ENCODE peak calls at places on chromosomes 13 and 19, in nine cellular contexts. Q, K, N, U, M, J, Z, G and A are unnamed samples. For H3K9me3, the result is how much of the 10 kb centered on the place peaks cover.

GRCh38 chr13:94640676-94641075 is 39.0 kb downstream of the GPR180 start:
- DNase-seq in Q (no peak), K (no peak), N (no peak), U (no peak), M (no peak), J (no peak), Z (no peak), G (peak), A (no peak)

GRCh38 chr13:50085063-50085462 is 69.8 kb downstream of the KCNRG start:
- DNase-seq in Q (no peak), K (no peak), N (no peak), U (no peak), M (peak), J (no peak), Z (no peak), G (peak), A (no peak)

GRCh38 chr19:6424190-6424938 is at the start of gene KHSRP:
- DNase-seq in Q (no peak), K (peak), N (peak), U (no peak), M (no peak), J (no peak), Z (peak), G (peak), A (no peak)

GRCh38 chr13:44147648-44148047 is 226.0 kb upstream of the SERP2 start:
- DNase-seq in Q (no peak), K (no peak), N (no peak), U (no peak), M (no peak), J (no peak), Z (no peak), G (no peak), A (no peak)

GRCh38 chr19:48713041-48713863 is 6.3 kb downstream of the MAMSTR start:
- DNase-seq in Q (no peak), K (no peak), N (no peak), U (no peak), M (no peak), J (no peak), Z (no peak), G (peak), A (no peak)

GRCh38 chr19:43759515-43759914 is 4.8 kb upstream of the SMG9 start:
- DNase-seq in Q (no peak), K (no peak), N (no peak), U (no peak), M (no peak), J (no peak), Z (no peak), G (peak), A (no peak)

GRCh38 chr13:41562083-41562482 is 104.7 kb downstream of the RGCC start:
- DNase-seq in Q (no peak), K (no peak), N (no peak), U (no peak), M (no peak), J (no peak), Z (peak), G (peak), A (no peak)

GRCh38 chr13:50282016-50282415 is 266.8 kb downstream of the KCNRG start:
- DNase-seq in Q (no peak), K (no peak), N (no peak), U (no peak), M (no peak), J (no peak), Z (no peak), G (no peak), A (no peak)

GRCh38 chr19:610071-610800 is 20.6 kb downstream of the HCN2 start:
- DNase-seq in Q (no peak), K (no peak), N (no peak), U (peak), M (peak), J (no peak), Z (no peak), G (no peak), A (no peak)

GRCh38 chr13:20709782-20710181 is 6.3 kb downstream of the IL17D start:
- DNase-seq in Q (no peak), K (no peak), N (no peak), U (no peak), M (no peak), J (no peak), Z (no peak), G (no peak), A (no peak)

GRCh38 chr13:109297628-109298027 is 488.8 kb downstream of the IRS2 start:
- DNase-seq in Q (no peak), K (no peak), N (no peak), U (no peak), M (no peak), J (no peak), Z (no peak), G (peak), A (no peak)

GRCh38 chr13:98025480-98026025 is 72.1 kb downstream of the IPO5 start:
- DNase-seq in Q (no peak), K (no peak), N (no peak), U (no peak), M (no peak), J (no peak), Z (no peak), G (no peak), A (no peak)

GRCh38 chr19:3479819-3480215 is 508 bp downstream of the SMIM24 start:
- DNase-seq in Q (no peak), K (peak), N (no peak), U (peak), M (peak), J (no peak), Z (no peak), G (no peak), A (no peak)

GRCh38 chr19:47447470-47448359 is 24.0 kb downstream of the SLC8A2 start:
- DNase-seq in Q (no peak), K (peak), N (peak), U (peak), M (peak), J (peak), Z (peak), G (peak), A (no peak)

GRCh38 chr13:99989376-99990044 is 7.9 kb downstream of the ZIC2 start:
- DNase-seq in Q (no peak), K (no peak), N (no peak), U (no peak), M (no peak), J (no peak), Z (no peak), G (no peak), A (no peak)

GRCh38 chr13:100389617-100390016 is 199.0 kb downstream of the GGACT start:
- DNase-seq in Q (no peak), K (peak), N (no peak), U (no peak), M (no peak), J (no peak), Z (no peak), G (no peak), A (no peak)

GRCh38 chr13:48858523-48858922 is 117.2 kb upstream of the FNDC3A start:
- DNase-seq in Q (no peak), K (peak), N (no peak), U (no peak), M (no peak), J (no peak), Z (no peak), G (no peak), A (no peak)

GRCh38 chr13:113882716-113883115 is 18.8 kb upstream of the GAS6 start:
- DNase-seq in Q (no peak), K (no peak), N (no peak), U (no peak), M (no peak), J (no peak), Z (no peak), G (no peak), A (peak)

GRCh38 chr19:45607071-45608029 is 5.3 kb upstream of the GPR4 start:
- DNase-seq in Q (peak), K (peak), N (peak), U (peak), M (peak), J (peak), Z (peak), G (peak), A (peak)

GRCh38 chr19:35266904-35267817 is 1.6 kb upstream of the USF2 start:
- DNase-seq in Q (no peak), K (peak), N (peak), U (no peak), M (no peak), J (peak), Z (peak), G (peak), A (peak)

GRCh38 chr13:101612736-101613135 is 160.3 kb downstream of the ITGBL1 start:
- DNase-seq in Q (no peak), K (no peak), N (no peak), U (no peak), M (no peak), J (no peak), Z (no peak), G (no peak), A (no peak)

GRCh38 chr13:61531383-61532065 is 115.9 kb upstream of the PCDH20 start:
- DNase-seq in Q (no peak), K (no peak), N (no peak), U (no peak), M (no peak), J (no peak), Z (no peak), G (no peak), A (no peak)

GRCh38 chr19:29320611-29321010 is 107.7 kb upstream of the UQCRFS1 start:
- DNase-seq in Q (no peak), K (no peak), N (no peak), U (no peak), M (no peak), J (no peak), Z (no peak), G (no peak), A (no peak)

GRCh38 chr19:1277061-1277460 is 1.7 kb downstream of the FAM174C start:
- DNase-seq in Q (no peak), K (no peak), N (no peak), U (no peak), M (no peak), J (no peak), Z (no peak), G (no peak), A (no peak)

GRCh38 chr13:50130686-50131051 is 115.4 kb downstream of the KCNRG start:
- DNase-seq in Q (no peak), K (peak), N (peak), U (no peak), M (peak), J (peak), Z (no peak), G (peak), A (no peak)

GRCh38 chr13:99404005-99404755 is 97.0 kb upstream of the GPR183 start:
- DNase-seq in Q (no peak), K (no peak), N (no peak), U (no peak), M (no peak), J (no peak), Z (no peak), G (no peak), A (no peak)

GRCh38 chr19:46428278-46429141 is at the start of gene PNMA8C:
- DNase-seq in Q (no peak), K (peak), N (no peak), U (peak), M (peak), J (peak), Z (peak), G (peak), A (peak)

GRCh38 chr13:45446181-45446580 is 18.6 kb upstream of the COG3 start:
- DNase-seq in Q (no peak), K (no peak), N (no peak), U (no peak), M (no peak), J (no peak), Z (no peak), G (peak), A (no peak)

GRCh38 chr19:44615529-44616247 is 2.3 kb downstream of the IGSF23 start:
- DNase-seq in Q (no peak), K (no peak), N (no peak), U (no peak), M (no peak), J (no peak), Z (no peak), G (no peak), A (no peak)

GRCh38 chr19:46654621-46655152 is 6.3 kb downstream of the DACT3 start:
- DNase-seq in Q (no peak), K (no peak), N (no peak), U (no peak), M (no peak), J (no peak), Z (peak), G (no peak), A (peak)

GRCh38 chr13:21365574-21365973 is 93.5 kb downstream of the ZDHHC20 start:
- DNase-seq in Q (no peak), K (no peak), N (no peak), U (no peak), M (no peak), J (no peak), Z (no peak), G (no peak), A (no peak)

GRCh38 chr19:4679416-4679815 is 9.3 kb upstream of the MYDGF start:
- DNase-seq in Q (no peak), K (no peak), N (no peak), U (no peak), M (no peak), J (no peak), Z (no peak), G (no peak), A (no peak)

GRCh38 chr19:53079313-53079924 is 23.8 kb downstream of the ZNF160 start:
- DNase-seq in Q (no peak), K (no peak), N (no peak), U (no peak), M (no peak), J (no peak), Z (no peak), G (no peak), A (no peak)
- H3K9me3 ChIP-seq in Q (under half), K (under half), N (under half), U (half or more), M (half or more), J (under half), Z (under half), G (under half), A (under half)

GRCh38 chr19:54704928-54705327 is 19.3 kb upstream of the KIR3DL3 start:
- DNase-seq in Q (no peak), K (no peak), N (no peak), U (no peak), M (no peak), J (no peak), Z (no peak), G (no peak), A (no peak)

GRCh38 chr19:54708781-54709180 is 15.5 kb upstream of the KIR3DL3 start:
- DNase-seq in Q (peak), K (no peak), N (no peak), U (no peak), M (no peak), J (no peak), Z (no peak), G (no peak), A (no peak)

GRCh38 chr19:54707932-54708331 is 16.3 kb upstream of the KIR3DL3 start:
- DNase-seq in Q (peak), K (no peak), N (no peak), U (no peak), M (no peak), J (no peak), Z (no peak), G (no peak), A (no peak)
- H3K9me3 ChIP-seq in Q (under half), K (under half), N (under half), U (under half), M (under half), J (under half), Z (under half), G (under half), A (under half)

GRCh38 chr19:58045411-58046050 is 11.7 kb downstream of the ZSCAN1 start:
- DNase-seq in Q (no peak), K (no peak), N (no peak), U (no peak), M (no peak), J (no peak), Z (no peak), G (no peak), A (no peak)
- H3K9me3 ChIP-seq in Q (half or more), K (under half), N (under half), U (half or more), M (under half), J (half or more), Z (under half), G (under half), A (under half)

GRCh38 chr19:9146882-9147281 is 6.7 kb downstream of the ZNF317 start:
- DNase-seq in Q (no peak), K (no peak), N (no peak), U (no peak), M (no peak), J (no peak), Z (no peak), G (no peak), A (no peak)

GRCh38 chr19:9150650-9151049 is 10.5 kb downstream of the ZNF317 start:
- DNase-seq in Q (no peak), K (no peak), N (no peak), U (no peak), M (no peak), J (no peak), Z (no peak), G (no peak), A (no peak)

GRCh38 chr19:9151367-9151766 is 11.2 kb downstream of the ZNF317 start:
- DNase-seq in Q (no peak), K (no peak), N (no peak), U (no peak), M (no peak), J (no peak), Z (no peak), G (no peak), A (no peak)

GRCh38 chr19:9148687-9149086 is 8.5 kb downstream of the ZNF317 start:
- DNase-seq in Q (no peak), K (no peak), N (no peak), U (no peak), M (no peak), J (no peak), Z (no peak), G (no peak), A (no peak)

DNA sequence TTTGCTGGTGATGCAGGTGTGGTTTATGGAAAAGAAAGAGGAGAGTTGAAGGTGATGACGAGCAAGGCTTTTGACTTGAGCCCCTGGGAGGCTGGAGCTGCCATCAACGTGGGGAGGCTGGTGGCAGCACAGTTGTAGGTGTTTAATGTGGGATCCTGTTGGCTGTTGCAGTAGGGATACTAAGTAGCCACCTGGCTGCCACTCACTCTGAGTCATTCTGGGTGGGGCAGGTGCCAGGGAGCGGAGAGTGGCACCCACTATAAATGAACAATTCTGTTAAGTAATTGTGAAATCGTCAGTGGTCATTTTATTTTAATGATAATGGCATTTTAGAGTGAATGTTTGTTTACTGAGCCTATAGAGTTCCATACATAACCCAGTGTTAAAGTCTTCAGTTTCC is 9.8 kb downstream of the ZNF317 start:
- DNase-seq in Q (no peak), K (no peak), N (no peak), U (no peak), M (no peak), J (no peak), Z (no peak), G (no peak), A (no peak)
- H3K9me3 ChIP-seq in Q (half or more), K (under half), N (under half), U (under half), M (under half), J (under half), Z (under half), G (under half), A (under half)

GRCh38 chr19:56537442-56537841 is 1.3 kb upstream of the ZFP28 start:
- DNase-seq in Q (no peak), K (no peak), N (no peak), U (no peak), M (no peak), J (no peak), Z (no peak), G (no peak), A (no peak)
- H3K9me3 ChIP-seq in Q (half or more), K (under half), N (under half), U (half or more), M (under half), J (half or more), Z (under half), G (half or more), A (half or more)

GRCh38 chr19:36572593-36573019 is 486 bp downstream of the ZNF529 start:
- DNase-seq in Q (no peak), K (no peak), N (no peak), U (no peak), M (no peak), J (no peak), Z (no peak), G (no peak), A (no peak)
- H3K9me3 ChIP-seq in Q (under half), K (under half), N (under half), U (half or more), M (under half), J (under half), Z (under half), G (under half), A (under half)

DNA sequence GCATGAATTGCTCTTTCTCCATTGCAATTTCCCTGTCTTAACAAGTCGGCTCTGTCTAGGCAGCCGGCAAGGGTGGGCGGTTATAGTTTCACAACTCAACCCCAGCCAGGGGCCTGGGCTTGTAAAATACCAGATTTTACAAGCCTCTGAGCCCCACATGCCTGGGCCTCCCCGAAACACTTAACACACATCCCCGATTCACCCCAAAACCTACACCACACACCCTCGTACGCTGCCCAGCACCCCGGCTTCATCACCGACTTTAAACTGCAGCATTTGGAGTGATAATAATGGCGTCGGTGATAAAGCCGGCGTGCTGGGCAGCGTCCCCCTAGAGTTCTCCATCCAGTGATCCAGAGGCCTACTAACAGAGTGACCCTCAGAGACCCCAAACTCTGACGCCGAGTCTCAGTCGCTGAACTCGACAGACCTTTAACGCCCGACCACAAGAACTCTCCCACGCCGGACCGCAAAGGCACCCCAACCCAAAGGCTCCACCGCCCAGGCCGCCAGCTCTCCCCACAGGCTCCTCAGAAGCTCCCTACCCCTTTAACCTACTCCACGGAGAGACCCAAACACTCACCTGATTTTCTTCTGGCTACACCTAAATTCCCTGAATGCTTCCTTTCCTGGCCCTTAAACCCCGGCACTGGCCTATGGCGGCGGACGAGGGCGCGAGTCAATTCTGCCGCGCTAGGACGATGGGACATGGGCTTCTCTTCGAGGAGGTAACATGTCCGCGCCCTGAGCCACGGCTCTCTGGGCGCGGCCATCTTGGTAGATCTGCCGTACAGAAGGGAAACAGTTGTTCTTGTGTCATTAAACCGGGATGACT is at the start of gene ZNF649:
- DNase-seq in Q (peak), K (peak), N (peak), U (peak), M (peak), J (peak), Z (peak), G (peak), A (peak)
- H3K9me3 ChIP-seq in Q (under half), K (under half), N (under half), U (half or more), M (under half), J (under half), Z (under half), G (under half), A (half or more)

GRCh38 chr13:80654638-80655249 is 313.8 kb upstream of the SPRY2 start:
- DNase-seq in Q (no peak), K (no peak), N (no peak), U (no peak), M (no peak), J (peak), Z (no peak), G (no peak), A (peak)
- H3K9me3 ChIP-seq in Q (under half), K (under half), N (under half), U (under half), M (under half), J (under half), Z (under half), G (under half), A (under half)

DNA sequence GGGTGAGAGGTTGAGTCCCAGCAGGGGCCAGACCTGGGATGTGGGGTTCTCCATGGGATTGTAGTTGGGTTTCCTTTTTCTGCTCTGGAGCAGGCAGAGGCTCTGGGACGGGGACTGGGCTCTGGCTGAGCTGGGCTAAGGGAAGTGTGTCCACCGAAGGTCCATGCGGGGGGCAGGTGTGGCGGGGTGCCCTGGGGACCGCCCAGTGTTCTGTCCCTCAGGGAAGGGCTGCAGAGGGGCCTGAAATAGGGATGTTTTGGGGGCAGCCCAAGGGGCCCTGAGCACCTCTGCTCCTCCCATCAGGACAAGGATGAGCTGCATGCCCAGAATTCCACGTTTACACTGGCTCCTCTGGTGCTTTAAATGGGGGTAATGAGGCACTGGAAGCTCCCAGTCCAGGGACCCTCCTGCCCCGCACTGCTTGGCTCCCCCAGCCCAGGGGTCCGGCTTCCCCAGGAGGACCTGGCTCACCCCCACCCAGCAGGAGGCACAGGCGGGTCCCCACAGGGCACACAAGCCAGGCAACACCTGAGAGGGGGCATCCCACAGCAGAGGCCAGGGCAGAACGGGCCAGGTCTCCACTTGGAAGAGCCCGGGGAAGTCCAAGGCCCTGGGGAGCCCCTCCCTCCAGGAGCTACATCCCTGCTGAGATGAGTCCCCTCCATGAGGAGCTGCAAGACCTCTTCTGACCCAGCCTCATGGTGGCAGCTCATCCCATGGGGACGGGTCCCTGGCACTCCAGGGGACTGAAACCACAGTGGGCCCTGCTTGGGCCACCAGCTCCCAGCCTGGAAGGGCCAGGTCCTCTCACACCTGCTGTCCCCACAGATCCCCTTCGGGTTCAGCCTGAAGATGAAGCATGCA is 14.7 kb upstream of the ZNF14 start:
- DNase-seq in Q (no peak), K (no peak), N (no peak), U (peak), M (no peak), J (no peak), Z (no peak), G (no peak), A (peak)
- H3K9me3 ChIP-seq in Q (under half), K (under half), N (under half), U (under half), M (under half), J (under half), Z (under half), G (under half), A (under half)